ENCODE peak calls at places on chromosomes 2 and 18, in ten cellular contexts. Y is left ventricle myocardium superior; I is left kidney; E is natural killer cell; R is fibroblast of the aortic adventitia; A is DND-41; K is CD8-positive, alpha-beta memory T cell; V is HEK293T; T is mesothelial cell of epicardium; C is HL-60. U is an unnamed sample.

GRCh38 chr18:36560187-36560586 is 262.7 kb downstream of the FHOD3 start:
- DNase-seq in Y (no peak), I (no peak), E (no peak), R (no peak), A (no peak), K (no peak), V (no peak), T (no peak), C (no peak), U (no peak)

GRCh38 chr2:185502351-185502750 is 236.3 kb upstream of the FSIP2 start:
- DNase-seq in Y (no peak), I (no peak), E (no peak), R (no peak), A (no peak), K (no peak), V (no peak), T (no peak), C (no peak), U (no peak)

GRCh38 chr2:83016343-83017110 is 1442.6 kb downstream of the SUCLG1 start:
- DNase-seq in Y (no peak), I (no peak), E (no peak), R (no peak), A (no peak), K (no peak), V (no peak), T (no peak), C (no peak), U (no peak)

GRCh38 chr18:2148823-2149222 is 422.5 kb downstream of the METTL4 start:
- DNase-seq in Y (no peak), I (no peak), E (no peak), R (peak), A (no peak), K (no peak), V (no peak), T (no peak), C (no peak), U (no peak)

GRCh38 chr2:46806526-46806925 is 109.1 kb downstream of the MCFD2 start:
- DNase-seq in Y (no peak), I (no peak), E (no peak), R (peak), A (no peak), K (no peak), V (no peak), T (no peak), C (no peak), U (no peak)

GRCh38 chr2:66575625-66576371 is 140.9 kb downstream of the MEIS1 start:
- DNase-seq in Y (peak), I (peak), E (no peak), R (peak), A (no peak), K (no peak), V (peak), T (no peak), C (no peak), U (peak)

GRCh38 chr2:180829261-180829660 is 151.1 kb upstream of the UBE2E3 start:
- DNase-seq in Y (no peak), I (no peak), E (no peak), R (no peak), A (no peak), K (no peak), V (no peak), T (no peak), C (no peak), U (no peak)

GRCh38 chr18:7572837-7573236 is 5.7 kb downstream of the PTPRM start:
- DNase-seq in Y (no peak), I (no peak), E (no peak), R (peak), A (no peak), K (no peak), V (no peak), T (no peak), C (no peak), U (no peak)

GRCh38 chr2:8550481-8550880 is 131.4 kb upstream of the ID2 start:
- DNase-seq in Y (no peak), I (no peak), E (no peak), R (no peak), A (no peak), K (no peak), V (no peak), T (peak), C (no peak), U (no peak)

GRCh38 chr2:8090748-8091700 is 590.8 kb upstream of the ID2 start:
- DNase-seq in Y (peak), I (peak), E (no peak), R (peak), A (peak), K (no peak), V (no peak), T (no peak), C (peak), U (peak)

GRCh38 chr2:235078182-235078581 is 126.4 kb downstream of the SH3BP4 start:
- DNase-seq in Y (no peak), I (no peak), E (no peak), R (no peak), A (no peak), K (no peak), V (no peak), T (no peak), C (no peak), U (no peak)

GRCh38 chr18:48678237-48679115 is 139.6 kb downstream of the CTIF start:
- DNase-seq in Y (no peak), I (no peak), E (no peak), R (no peak), A (no peak), K (no peak), V (no peak), T (no peak), C (no peak), U (no peak)

GRCh38 chr2:239644016-239644415 is 243.2 kb upstream of the HDAC4 start:
- DNase-seq in Y (no peak), I (peak), E (no peak), R (peak), A (peak), K (peak), V (peak), T (no peak), C (no peak), U (no peak)

GRCh38 chr2:1491751-1492150 is 78.5 kb downstream of the TPO start:
- DNase-seq in Y (no peak), I (no peak), E (no peak), R (no peak), A (no peak), K (no peak), V (no peak), T (no peak), C (no peak), U (no peak)

GRCh38 chr18:79375441-79375840 is 20.3 kb upstream of the NFATC1 start:
- DNase-seq in Y (no peak), I (no peak), E (no peak), R (no peak), A (no peak), K (no peak), V (no peak), T (no peak), C (no peak), U (no peak)

GRCh38 chr18:62460851-62461300 is 61.9 kb upstream of the ZCCHC2 start:
- DNase-seq in Y (peak), I (no peak), E (no peak), R (peak), A (no peak), K (no peak), V (no peak), T (no peak), C (peak), U (no peak)

GRCh38 chr2:30627162-30627561 is 180.1 kb downstream of the CAPN13 start:
- DNase-seq in Y (no peak), I (no peak), E (no peak), R (no peak), A (no peak), K (no peak), V (no peak), T (no peak), C (no peak), U (no peak)

GRCh38 chr18:75238786-75239185 is 28.2 kb downstream of the TSHZ1 start:
- DNase-seq in Y (no peak), I (no peak), E (no peak), R (no peak), A (no peak), K (no peak), V (no peak), T (no peak), C (no peak), U (no peak)

GRCh38 chr2:70785137-70785911 is 5.1 kb downstream of the FIGLA start:
- DNase-seq in Y (no peak), I (peak), E (peak), R (peak), A (peak), K (no peak), V (peak), T (no peak), C (no peak), U (peak)

GRCh38 chr2:86249176-86249842 is 50.1 kb downstream of the MRPL35 start:
- DNase-seq in Y (no peak), I (peak), E (no peak), R (peak), A (no peak), K (no peak), V (no peak), T (no peak), C (no peak), U (no peak)

GRCh38 chr18:7062236-7062635 is 55.4 kb downstream of the LAMA1 start:
- DNase-seq in Y (no peak), I (no peak), E (no peak), R (no peak), A (no peak), K (no peak), V (no peak), T (no peak), C (no peak), U (no peak)

GRCh38 chr18:71249791-71250190 is 960.9 kb downstream of the SOCS6 start:
- DNase-seq in Y (no peak), I (peak), E (no peak), R (peak), A (no peak), K (no peak), V (no peak), T (no peak), C (no peak), U (no peak)

U was measured in left cardiac atrium.